ENCODE peak calls at places on chromosomes 2 and 18, in six cellular contexts. One of them, this sample, is unnamed. For H3K4me1, the result is how much of the 10 kb centered on the place peaks cover.

GRCh38 chr18:74982946-74983635 is 225.8 kb downstream of the PTGR3 start:
- DNase-seq in MM.1S: no peak
- DNase-seq in IMR-90: no peak
- DNase-seq in left lung: no peak
- DNase-seq in psoas muscle: no peak
- DNase-seq in endothelial cell of umbilical vein: peak
- DNase-seq in this sample: no peak

GRCh38 chr2:40085786-40086185 is 306.7 kb upstream of the THUMPD2 start:
- DNase-seq in psoas muscle: no peak
- DNase-seq in MM.1S: no peak
- DNase-seq in left lung: no peak
- DNase-seq in IMR-90: no peak
- DNase-seq in endothelial cell of umbilical vein: no peak
- DNase-seq in this sample: no peak

GRCh38 chr18:67131498-67131897 is 385.0 kb downstream of the DSEL start:
- DNase-seq in left lung: no peak
- DNase-seq in endothelial cell of umbilical vein: no peak
- DNase-seq in psoas muscle: no peak
- DNase-seq in MM.1S: no peak
- DNase-seq in IMR-90: no peak
- DNase-seq in this sample: no peak

GRCh38 chr18:76425299-76426101 is 69.5 kb downstream of the ZNF516 start:
- DNase-seq in MM.1S: no peak
- DNase-seq in left lung: no peak
- DNase-seq in psoas muscle: no peak
- DNase-seq in endothelial cell of umbilical vein: no peak
- DNase-seq in IMR-90: peak
- DNase-seq in this sample: no peak

GRCh38 chr18:25898965-25899364 is 191.4 kb downstream of the SS18 start:
- DNase-seq in endothelial cell of umbilical vein: no peak
- DNase-seq in left lung: no peak
- DNase-seq in MM.1S: no peak
- DNase-seq in IMR-90: no peak
- DNase-seq in psoas muscle: no peak
- DNase-seq in this sample: no peak

GRCh38 chr2:101679037-101679726 is 18.3 kb upstream of the MAP4K4 start:
- DNase-seq in left lung: peak
- DNase-seq in MM.1S: no peak
- DNase-seq in psoas muscle: no peak
- DNase-seq in IMR-90: peak
- DNase-seq in endothelial cell of umbilical vein: no peak
- DNase-seq in this sample: no peak

GRCh38 chr18:60044290-60045006 is 144.7 kb downstream of the PMAIP1 start:
- DNase-seq in psoas muscle: no peak
- DNase-seq in endothelial cell of umbilical vein: no peak
- DNase-seq in IMR-90: peak
- DNase-seq in MM.1S: no peak
- DNase-seq in left lung: no peak
- DNase-seq in this sample: no peak

GRCh38 chr2:163800889-163801498 is 65.2 kb upstream of the FIGN start:
- DNase-seq in IMR-90: peak
- DNase-seq in left lung: no peak
- DNase-seq in endothelial cell of umbilical vein: no peak
- DNase-seq in MM.1S: no peak
- DNase-seq in psoas muscle: no peak
- DNase-seq in this sample: no peak

GRCh38 chr18:55228707-55229106 is 269.4 kb upstream of the CCDC68 start:
- DNase-seq in psoas muscle: peak
- DNase-seq in IMR-90: no peak
- DNase-seq in MM.1S: no peak
- DNase-seq in left lung: no peak
- DNase-seq in endothelial cell of umbilical vein: no peak
- DNase-seq in this sample: peak

GRCh38 chr18:12246849-12247808 is 7.0 kb upstream of the CIDEA start:
- DNase-seq in MM.1S: peak
- DNase-seq in endothelial cell of umbilical vein: peak
- DNase-seq in IMR-90: no peak
- DNase-seq in left lung: no peak
- DNase-seq in psoas muscle: peak
- DNase-seq in this sample: no peak

GRCh38 chr2:238638100-238638981 is 209.5 kb upstream of the TWIST2 start:
- DNase-seq in IMR-90: no peak
- DNase-seq in MM.1S: no peak
- DNase-seq in psoas muscle: no peak
- DNase-seq in endothelial cell of umbilical vein: no peak
- DNase-seq in left lung: no peak
- DNase-seq in this sample: no peak

GRCh38 chr2:61421611-61422010 is 49.3 kb downstream of the USP34 start:
- DNase-seq in psoas muscle: no peak
- DNase-seq in endothelial cell of umbilical vein: peak
- DNase-seq in left lung: no peak
- DNase-seq in MM.1S: no peak
- DNase-seq in IMR-90: peak
- DNase-seq in this sample: no peak

GRCh38 chr2:189657867-189658266 is 3.4 kb upstream of the ASNSD1 start:
- DNase-seq in MM.1S: peak
- DNase-seq in psoas muscle: no peak
- DNase-seq in endothelial cell of umbilical vein: no peak
- DNase-seq in IMR-90: peak
- DNase-seq in left lung: peak
- DNase-seq in this sample: peak

GRCh38 chr18:49546719-49547273 is 15.1 kb upstream of the LIPG start:
- DNase-seq in psoas muscle: no peak
- DNase-seq in IMR-90: no peak
- DNase-seq in endothelial cell of umbilical vein: no peak
- DNase-seq in MM.1S: no peak
- DNase-seq in left lung: no peak
- DNase-seq in this sample: no peak

GRCh38 chr18:49548266-49548665 is 13.6 kb upstream of the LIPG start:
- DNase-seq in endothelial cell of umbilical vein: no peak
- DNase-seq in psoas muscle: no peak
- DNase-seq in IMR-90: peak
- DNase-seq in left lung: no peak
- DNase-seq in MM.1S: no peak
- DNase-seq in this sample: no peak

GRCh38 chr18:49544362-49544761 is 17.5 kb upstream of the LIPG start:
- DNase-seq in left lung: no peak
- DNase-seq in IMR-90: no peak
- DNase-seq in psoas muscle: no peak
- DNase-seq in MM.1S: no peak
- DNase-seq in endothelial cell of umbilical vein: no peak
- DNase-seq in this sample: no peak

GRCh38 chr18:49550621-49551020 is 11.2 kb upstream of the LIPG start:
- DNase-seq in left lung: no peak
- DNase-seq in psoas muscle: no peak
- DNase-seq in IMR-90: no peak
- DNase-seq in endothelial cell of umbilical vein: no peak
- DNase-seq in MM.1S: no peak
- DNase-seq in this sample: no peak

GRCh38 chr18:49547701-49548100 is 14.2 kb upstream of the LIPG start:
- DNase-seq in psoas muscle: no peak
- DNase-seq in IMR-90: no peak
- DNase-seq in endothelial cell of umbilical vein: no peak
- DNase-seq in left lung: no peak
- DNase-seq in MM.1S: no peak
- DNase-seq in this sample: no peak
- H3K27ac ChIP-seq in psoas muscle: no peak
- H3K27ac ChIP-seq in IMR-90: no peak
- H3K27ac ChIP-seq in endothelial cell of umbilical vein: no peak
- H3K27ac ChIP-seq in left lung: peak
- H3K27ac ChIP-seq in MM.1S: no peak
- H3K27ac ChIP-seq in this sample: no peak

DNA sequence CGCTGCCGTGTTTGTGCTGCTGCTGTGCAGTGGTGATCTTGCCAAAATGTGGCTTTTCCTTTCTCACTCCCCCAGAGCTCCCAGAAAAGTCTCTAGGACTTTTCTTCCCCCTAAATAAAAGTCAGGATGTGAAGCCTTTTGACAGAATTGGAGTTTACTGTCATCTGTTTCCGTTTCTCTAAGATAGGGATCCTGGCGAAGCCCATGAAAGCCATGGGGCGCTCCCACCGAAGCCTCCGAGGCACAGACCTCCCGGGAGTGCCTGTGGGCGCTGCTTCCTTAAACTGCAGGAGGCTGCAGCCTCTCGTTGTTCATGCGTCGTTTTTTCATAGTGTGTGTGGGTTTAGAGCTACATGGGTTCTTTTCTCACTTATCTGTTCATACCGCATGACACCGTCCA is 56.8 kb downstream of the ASAP2 start:
- DNase-seq in IMR-90: no peak
- DNase-seq in endothelial cell of umbilical vein: peak
- DNase-seq in left lung: no peak
- DNase-seq in MM.1S: no peak
- DNase-seq in psoas muscle: no peak
- DNase-seq in this sample: peak
- H3K4me1 ChIP-seq in IMR-90: under half
- H3K4me1 ChIP-seq in endothelial cell of umbilical vein: half or more
- H3K4me1 ChIP-seq in left lung: under half
- H3K4me1 ChIP-seq in MM.1S: under half
- H3K4me1 ChIP-seq in psoas muscle: under half
- H3K4me1 ChIP-seq in this sample: half or more

DNA sequence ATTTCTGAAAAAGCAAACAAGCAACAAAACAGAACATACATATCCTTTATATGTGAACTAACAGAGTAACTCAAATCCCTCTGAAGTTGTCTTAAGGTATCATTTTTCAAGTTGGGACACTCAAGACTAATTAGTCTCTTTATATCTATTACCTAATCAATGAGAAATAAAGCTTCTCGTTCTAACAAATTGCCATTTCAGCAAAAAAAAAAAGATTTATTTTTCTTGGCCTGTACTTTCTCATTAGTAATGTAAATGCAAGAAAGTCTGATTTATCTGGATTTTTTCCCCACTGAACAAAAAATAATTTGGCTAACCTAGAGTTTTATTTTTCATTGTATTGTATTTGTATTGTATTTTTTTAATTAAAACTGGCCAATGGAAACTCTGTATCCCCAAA is 176.1 kb upstream of the NOL4 start:
- DNase-seq in IMR-90: no peak
- DNase-seq in MM.1S: no peak
- DNase-seq in endothelial cell of umbilical vein: no peak
- DNase-seq in psoas muscle: no peak
- DNase-seq in left lung: no peak
- DNase-seq in this sample: no peak
- TF ChIP-seq CTCF in IMR-90: no peak
- TF ChIP-seq CTCF in MM.1S: no peak
- TF ChIP-seq CTCF in endothelial cell of umbilical vein: no peak
- TF ChIP-seq CTCF in psoas muscle: no peak
- TF ChIP-seq CTCF in left lung: no peak
- TF ChIP-seq CTCF in this sample: no peak

GRCh38 chr2:118387509-118387908 is 299.2 kb downstream of the INSIG2 start:
- DNase-seq in endothelial cell of umbilical vein: no peak
- DNase-seq in psoas muscle: no peak
- DNase-seq in IMR-90: peak
- DNase-seq in left lung: no peak
- DNase-seq in MM.1S: no peak
- DNase-seq in this sample: no peak
- H3K27ac ChIP-seq in endothelial cell of umbilical vein: no peak
- H3K27ac ChIP-seq in psoas muscle: no peak
- H3K27ac ChIP-seq in IMR-90: no peak
- H3K27ac ChIP-seq in left lung: no peak
- H3K27ac ChIP-seq in MM.1S: no peak
- H3K27ac ChIP-seq in this sample: no peak

GRCh38 chr18:48834421-48835011 is 116.2 kb downstream of the SMAD7 start:
- DNase-seq in MM.1S: peak
- DNase-seq in endothelial cell of umbilical vein: peak
- DNase-seq in left lung: peak
- DNase-seq in IMR-90: peak
- DNase-seq in psoas muscle: peak
- DNase-seq in this sample: peak

GRCh38 chr18:48833701-48834394 is 116.9 kb downstream of the SMAD7 start:
- DNase-seq in psoas muscle: peak
- DNase-seq in MM.1S: peak
- DNase-seq in left lung: no peak
- DNase-seq in endothelial cell of umbilical vein: no peak
- DNase-seq in IMR-90: peak
- DNase-seq in this sample: peak

GRCh38 chr18:48836231-48836805 is 114.4 kb downstream of the SMAD7 start:
- DNase-seq in IMR-90: no peak
- DNase-seq in endothelial cell of umbilical vein: no peak
- DNase-seq in MM.1S: no peak
- DNase-seq in left lung: no peak
- DNase-seq in psoas muscle: peak
- DNase-seq in this sample: peak

GRCh38 chr18:48835745-48836191 is 115.0 kb downstream of the SMAD7 start:
- DNase-seq in endothelial cell of umbilical vein: no peak
- DNase-seq in IMR-90: no peak
- DNase-seq in left lung: no peak
- DNase-seq in MM.1S: no peak
- DNase-seq in psoas muscle: peak
- DNase-seq in this sample: peak

DNA sequence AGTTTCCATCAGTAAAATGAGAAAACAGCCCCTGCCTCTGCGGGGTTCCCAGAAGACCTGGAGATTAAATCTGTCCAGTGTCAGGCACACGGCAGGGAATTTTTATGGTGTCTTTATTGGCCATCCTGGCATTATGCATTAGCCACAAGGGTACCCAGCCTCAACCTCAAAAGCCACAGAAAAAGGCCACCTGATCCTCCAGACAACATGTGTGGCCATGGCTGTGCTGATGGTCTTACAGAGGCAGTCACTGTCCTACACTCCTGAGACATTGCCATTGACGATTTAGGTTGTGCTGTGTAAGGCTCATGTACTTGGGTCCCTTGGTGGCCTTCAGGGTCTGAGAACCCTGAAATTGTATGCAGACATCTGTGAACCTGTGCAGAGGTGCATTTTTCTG is 115.6 kb downstream of the SMAD7 start:
- DNase-seq in endothelial cell of umbilical vein: no peak
- DNase-seq in IMR-90: no peak
- DNase-seq in psoas muscle: no peak
- DNase-seq in left lung: no peak
- DNase-seq in MM.1S: peak
- DNase-seq in this sample: peak
- H3K4me1 ChIP-seq in endothelial cell of umbilical vein: under half
- H3K4me1 ChIP-seq in IMR-90: under half
- H3K4me1 ChIP-seq in psoas muscle: under half
- H3K4me1 ChIP-seq in left lung: under half
- H3K4me1 ChIP-seq in MM.1S: under half
- H3K4me1 ChIP-seq in this sample: under half

GRCh38 chr2:21633015-21633414 is 509.2 kb downstream of the TDRD15 start:
- DNase-seq in IMR-90: no peak
- DNase-seq in left lung: no peak
- DNase-seq in psoas muscle: no peak
- DNase-seq in MM.1S: no peak
- DNase-seq in endothelial cell of umbilical vein: no peak
- DNase-seq in this sample: no peak

GRCh38 chr2:21633531-21634310 is 510.0 kb downstream of the TDRD15 start:
- DNase-seq in left lung: no peak
- DNase-seq in endothelial cell of umbilical vein: no peak
- DNase-seq in MM.1S: no peak
- DNase-seq in psoas muscle: no peak
- DNase-seq in IMR-90: no peak
- DNase-seq in this sample: no peak

DNA sequence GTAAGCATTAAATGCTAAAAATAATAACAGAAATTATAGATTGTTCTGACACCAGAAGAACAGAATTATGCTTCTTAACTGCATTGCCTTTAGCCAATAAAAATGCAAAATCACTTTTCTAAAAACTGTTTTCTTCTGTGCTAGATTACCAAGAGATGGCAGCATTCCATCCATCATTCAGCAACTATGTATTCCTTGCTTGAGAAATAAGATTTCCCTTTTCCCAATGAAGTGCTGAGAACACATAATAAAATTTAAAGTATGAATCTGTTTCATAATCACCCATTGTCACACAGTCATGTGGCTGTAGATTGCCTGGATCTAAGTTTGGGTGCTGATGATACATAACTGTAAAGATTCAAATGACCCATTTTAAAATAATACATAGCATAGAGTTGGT is 504.2 kb downstream of the TDRD15 start:
- DNase-seq in left lung: no peak
- DNase-seq in psoas muscle: no peak
- DNase-seq in endothelial cell of umbilical vein: no peak
- DNase-seq in MM.1S: no peak
- DNase-seq in IMR-90: peak
- DNase-seq in this sample: no peak
- TF ChIP-seq CTCF in left lung: no peak
- TF ChIP-seq CTCF in psoas muscle: no peak
- TF ChIP-seq CTCF in endothelial cell of umbilical vein: no peak
- TF ChIP-seq CTCF in MM.1S: no peak
- TF ChIP-seq CTCF in IMR-90: peak
- TF ChIP-seq CTCF in this sample: no peak

This sample was measured in upper lobe of right lung.